ENCODE peak calls at places on chromosomes 3 and 15, in seven cellular contexts. F, R, T, K, X, I and B are unnamed samples.

GRCh38 chr3:149223461-149223820 is 1.8 kb upstream of the CP start:
- DNase-seq in F (no peak), R (no peak), T (no peak), K (no peak), X (no peak), I (no peak), B (no peak)

GRCh38 chr15:63856711-63857458 is 23.1 kb upstream of the HERC1 start:
- DNase-seq in F (no peak), R (no peak), T (no peak), K (no peak), X (peak), I (no peak), B (no peak)

GRCh38 chr3:102673271-102674115 is 238.7 kb downstream of the ZPLD1 start:
- DNase-seq in F (peak), R (peak), T (peak), K (no peak), X (no peak), I (peak), B (no peak)

GRCh38 chr15:56341201-56341600 is 24.0 kb upstream of the TEX9 start:
- DNase-seq in F (no peak), R (no peak), T (no peak), K (no peak), X (no peak), I (no peak), B (no peak)

GRCh38 chr3:141646760-141647561 is 91.1 kb upstream of the RNF7 start:
- DNase-seq in F (no peak), R (peak), T (peak), K (no peak), X (no peak), I (no peak), B (no peak)

GRCh38 chr3:105965384-105965783 is 96.6 kb upstream of the CBLB start:
- DNase-seq in F (no peak), R (no peak), T (no peak), K (no peak), X (peak), I (no peak), B (no peak)

GRCh38 chr3:74139648-74140047 is 474.8 kb downstream of the CNTN3 start:
- DNase-seq in F (no peak), R (no peak), T (peak), K (no peak), X (no peak), I (no peak), B (no peak)

GRCh38 chr3:191220908-191221307 is 21.9 kb downstream of the OSTN start:
- DNase-seq in F (no peak), R (peak), T (peak), K (no peak), X (no peak), I (no peak), B (no peak)

GRCh38 chr3:123419850-123420292 is 29.0 kb downstream of the ADCY5 start:
- DNase-seq in F (no peak), R (no peak), T (no peak), K (no peak), X (no peak), I (no peak), B (no peak)

GRCh38 chr3:197010556-197011351 is 18.9 kb downstream of the MELTF start:
- DNase-seq in F (no peak), R (no peak), T (no peak), K (no peak), X (no peak), I (no peak), B (no peak)

GRCh38 chr3:114406286-114406685 is 112.5 kb downstream of the TIGIT start:
- DNase-seq in F (no peak), R (no peak), T (no peak), K (no peak), X (peak), I (no peak), B (no peak)

GRCh38 chr3:190272747-190273146 is 49.5 kb downstream of the CLDN1 start:
- DNase-seq in F (no peak), R (no peak), T (no peak), K (no peak), X (no peak), I (no peak), B (no peak)

GRCh38 chr15:46709461-46709860 is 1007.8 kb upstream of the SEMA6D start:
- DNase-seq in F (no peak), R (no peak), T (no peak), K (no peak), X (no peak), I (no peak), B (no peak)

GRCh38 chr3:58419782-58420512 is 13.7 kb downstream of the PDHB start:
- DNase-seq in F (no peak), R (no peak), T (no peak), K (no peak), X (no peak), I (no peak), B (no peak)

GRCh38 chr3:111667621-111668239 is 72.6 kb upstream of the ZBED2 start:
- DNase-seq in F (peak), R (peak), T (no peak), K (no peak), X (no peak), I (peak), B (no peak)

GRCh38 chr3:148974726-148975125 is 16.6 kb upstream of the GYG1 start:
- DNase-seq in F (no peak), R (no peak), T (no peak), K (no peak), X (no peak), I (no peak), B (no peak)